ENCODE peak calls at places on chromosomes 11 and 22, in five cellular contexts. Y, S, K, G and C are unnamed samples. For H3K79me2, the result is how much of the 10 kb centered on the place peaks cover.

GRCh38 chr11:72225411-72225951 is 914 bp downstream of the INPPL1 start:
- DNase-seq in Y (no peak), S (no peak), K (no peak), G (no peak), C (peak)

GRCh38 chr11:31325162-31325561 is 44.4 kb downstream of the DCDC1 start:
- DNase-seq in Y (no peak), S (no peak), K (no peak), G (no peak), C (no peak)

GRCh38 chr11:27012254-27012921 is 18.5 kb downstream of the FIBIN start:
- DNase-seq in Y (no peak), S (no peak), K (no peak), G (no peak), C (peak)

GRCh38 chr22:46370584-46371373 is 35.3 kb downstream of the TRMU start:
- DNase-seq in Y (peak), S (no peak), K (no peak), G (no peak), C (no peak)

GRCh38 chr11:69868871-69869270 is 49.7 kb upstream of the FGF3 start:
- DNase-seq in Y (no peak), S (no peak), K (no peak), G (no peak), C (no peak)

GRCh38 chr11:92501346-92501745 is 276.7 kb downstream of the FAT3 start:
- DNase-seq in Y (no peak), S (no peak), K (no peak), G (no peak), C (no peak)

GRCh38 chr22:37417737-37418348 is 9.4 kb downstream of the ELFN2 start:
- DNase-seq in Y (no peak), S (no peak), K (no peak), G (no peak), C (no peak)

GRCh38 chr22:40477683-40478348 is 107.4 kb downstream of the SGSM3 start:
- DNase-seq in Y (no peak), S (no peak), K (no peak), G (no peak), C (no peak)

GRCh38 chr22:42969348-42969975 is 45.5 kb downstream of the PACSIN2 start:
- DNase-seq in Y (no peak), S (no peak), K (no peak), G (no peak), C (no peak)

GRCh38 chr11:87097582-87097981 is 59.8 kb downstream of the TMEM135 start:
- DNase-seq in Y (peak), S (peak), K (peak), G (no peak), C (peak)

GRCh38 chr22:48920776-48921241 is 906.9 kb downstream of the BRD1 start:
- DNase-seq in Y (no peak), S (peak), K (no peak), G (no peak), C (no peak)

GRCh38 chr11:106939157-106939556 is 79.1 kb downstream of the GUCY1A2 start:
- DNase-seq in Y (no peak), S (no peak), K (no peak), G (no peak), C (no peak)

GRCh38 chr22:39013923-39014722 is at the start of gene APOBEC3C:
- DNase-seq in Y (peak), S (peak), K (peak), G (peak), C (peak)

GRCh38 chr22:39012525-39013516 is 1.2 kb upstream of the APOBEC3C start:
- DNase-seq in Y (no peak), S (no peak), K (peak), G (no peak), C (no peak)

GRCh38 chr22:39021552-39022250 is 774 bp downstream of the APOBEC3D start:
- DNase-seq in Y (no peak), S (no peak), K (no peak), G (no peak), C (no peak)

GRCh38 chr22:39017596-39018365 is 3.1 kb upstream of the APOBEC3D start:
- DNase-seq in Y (no peak), S (peak), K (no peak), G (no peak), C (no peak)

DNA sequence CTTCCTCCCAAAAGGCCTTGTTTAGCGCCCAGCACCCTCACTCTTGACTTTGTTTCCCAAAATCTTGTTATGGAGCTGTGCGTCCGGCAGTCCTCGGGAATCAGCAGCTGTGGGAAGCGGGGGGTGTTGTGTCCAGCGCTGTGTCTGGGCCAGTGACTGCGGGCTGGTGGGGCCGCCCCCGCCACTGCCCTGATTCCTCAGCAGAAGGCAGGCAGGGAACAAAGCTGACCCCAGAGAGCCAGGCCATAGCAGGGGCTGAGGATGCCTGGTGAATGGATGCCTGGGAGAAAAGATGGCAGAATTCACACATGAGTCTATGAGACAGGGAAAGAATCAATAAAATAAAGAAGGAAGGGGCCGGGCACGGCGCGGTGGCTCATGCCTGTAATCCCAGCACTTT is 2.5 kb downstream of the APOBEC3C start:
- DNase-seq in Y (no peak), S (no peak), K (no peak), G (no peak), C (no peak)
- H3K27ac ChIP-seq in Y (no peak), S (no peak), K (no peak), G (no peak), C (no peak)

GRCh38 chr11:101185985-101186384 is 56.4 kb upstream of the PGR start:
- DNase-seq in Y (no peak), S (no peak), K (no peak), G (no peak), C (no peak)
- H3K79me2 ChIP-seq in Y (under half), S (under half), K (under half), G (under half), C (under half)

DNA sequence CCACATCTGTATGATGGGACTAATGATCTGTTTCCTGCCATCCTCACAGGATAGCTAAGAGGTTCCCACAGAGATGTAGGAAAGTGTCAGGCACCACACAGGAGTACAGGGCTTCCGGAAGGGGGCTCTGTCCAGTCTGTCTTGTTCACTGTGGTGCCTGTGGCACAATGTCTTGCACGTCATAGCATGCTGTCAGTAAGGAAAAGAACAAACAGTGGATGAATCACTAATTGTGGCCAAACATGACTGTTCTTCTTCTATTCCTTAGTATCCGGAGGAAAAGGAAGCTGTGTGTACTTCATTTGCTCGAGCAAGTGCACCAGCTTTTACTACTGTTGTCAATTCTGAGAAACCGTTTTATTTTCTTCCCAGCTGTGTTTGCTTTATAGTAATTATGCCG is 73.4 kb upstream of the YWHAH start:
- DNase-seq in Y (no peak), S (no peak), K (no peak), G (no peak), C (no peak)
- TF ChIP-seq TAF1 in Y (no peak), S (no peak), K (no peak), G (no peak), C (no peak)

DNA sequence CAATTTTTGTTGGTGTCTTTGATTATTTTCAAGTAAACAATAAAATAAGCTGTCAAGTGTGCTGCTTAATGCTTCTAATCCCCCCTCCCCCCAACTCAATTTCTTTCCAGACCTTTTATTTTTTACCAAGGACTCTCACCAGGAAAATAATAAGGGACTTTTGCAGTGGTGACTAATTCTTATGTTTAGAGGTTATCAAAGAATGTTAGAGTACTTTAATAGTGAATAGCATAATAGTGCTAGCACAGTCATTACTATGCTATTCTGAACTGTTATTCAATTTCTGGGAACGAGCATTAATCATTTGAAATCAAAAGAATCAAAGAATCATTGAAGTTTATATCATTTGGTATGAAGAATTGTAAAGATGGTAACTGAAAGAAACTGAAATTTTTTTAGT is 251.4 kb downstream of the DDX10 start:
- DNase-seq in Y (no peak), S (no peak), K (no peak), G (no peak), C (no peak)
- H3K27ac ChIP-seq in Y (no peak), S (no peak), K (no peak), G (no peak), C (no peak)

DNA sequence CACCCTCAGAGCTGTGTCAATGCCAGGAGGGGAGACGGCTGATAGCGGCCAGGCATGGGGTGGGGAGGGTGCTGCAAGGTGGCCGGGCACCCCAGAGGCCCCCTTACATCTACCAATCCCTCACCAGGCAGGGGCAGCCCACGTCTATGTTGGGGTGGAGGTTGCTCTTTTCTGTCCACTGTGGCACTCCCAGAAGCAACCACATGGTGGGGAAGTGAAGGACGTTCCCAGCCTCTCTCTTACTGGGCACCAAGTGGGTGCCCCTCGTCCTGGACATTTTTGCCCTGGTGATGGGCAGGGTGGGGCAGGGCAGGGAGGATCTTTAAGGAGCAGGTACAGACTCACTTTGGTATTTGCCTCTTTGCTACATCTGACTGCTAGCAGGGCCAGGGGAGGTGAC is 47.5 kb downstream of the NECTIN1 start:
- DNase-seq in Y (no peak), S (no peak), K (no peak), G (no peak), C (no peak)
- H3K79me2 ChIP-seq in Y (under half), S (half or more), K (under half), G (under half), C (under half)

GRCh38 chr22:23262474-23263332 is 82.4 kb downstream of the BCR start:
- DNase-seq in Y (no peak), S (no peak), K (peak), G (no peak), C (no peak)

GRCh38 chr22:23264610-23265388 is 84.5 kb downstream of the BCR start:
- DNase-seq in Y (no peak), S (no peak), K (peak), G (no peak), C (no peak)

GRCh38 chr22:23265389-23265700 is 85.0 kb downstream of the BCR start:
- DNase-seq in Y (no peak), S (no peak), K (no peak), G (no peak), C (no peak)

GRCh38 chr22:23261900-23262450 is 81.7 kb downstream of the BCR start:
- DNase-seq in Y (no peak), S (no peak), K (peak), G (no peak), C (no peak)

GRCh38 chr22:23263651-23264555 is 83.6 kb downstream of the BCR start:
- DNase-seq in Y (no peak), S (no peak), K (peak), G (no peak), C (no peak)
- TF ChIP-seq TAF1 in Y (no peak), S (no peak), K (no peak), G (no peak), C (no peak)